ENCODE peak calls at places on chromosomes 1 and 21, in seven cellular contexts. One of them, this sample, is unnamed.

GRCh38 chr1:12052008-12052573 is 11.0 kb upstream of the TNFRSF8 start:
- DNase-seq in stimulated activated CD4-positive, alpha-beta T cell treated with anti-CD3 and anti-CD28 coated beads, Interleukin-15, amount 100 ng/mL, for 1 hour: no peak
- DNase-seq in HFF-Myc: peak; percentile 66
- DNase-seq in fibroblast of mammary gland: peak; percentile 88
- DNase-seq in activated T-helper 1 cell treated with Interleukin-2 at 50 U/mL for 16 hours: no peak
- DNase-seq in occipital lobe: peak; percentile 28
- DNase-seq in cardiac septum: peak; percentile 79
- DNase-seq in this sample: peak; percentile 21

GRCh38 chr1:155323729-155324040 is 3.0 kb downstream of the RUSC1 start:
- DNase-seq in stimulated activated CD4-positive, alpha-beta T cell treated with anti-CD3 and anti-CD28 coated beads, Interleukin-15, amount 100 ng/mL, for 1 hour: peak; percentile 69
- DNase-seq in HFF-Myc: peak; percentile 48
- DNase-seq in fibroblast of mammary gland: peak; percentile 91
- DNase-seq in activated T-helper 1 cell treated with Interleukin-2 at 50 U/mL for 16 hours: peak; percentile 70
- DNase-seq in occipital lobe: peak; percentile 77
- DNase-seq in cardiac septum: peak; percentile 95
- DNase-seq in this sample: peak; percentile 66

GRCh38 chr1:179817056-179817455 is 60.5 kb downstream of the TOR1AIP2 start:
- DNase-seq in stimulated activated CD4-positive, alpha-beta T cell treated with anti-CD3 and anti-CD28 coated beads, Interleukin-15, amount 100 ng/mL, for 1 hour: no peak
- DNase-seq in HFF-Myc: no peak
- DNase-seq in fibroblast of mammary gland: no peak
- DNase-seq in activated T-helper 1 cell treated with Interleukin-2 at 50 U/mL for 16 hours: no peak
- DNase-seq in occipital lobe: no peak
- DNase-seq in cardiac septum: no peak
- DNase-seq in this sample: no peak

GRCh38 chr1:147585640-147586383 is 44.5 kb downstream of the BCL9 start:
- DNase-seq in stimulated activated CD4-positive, alpha-beta T cell treated with anti-CD3 and anti-CD28 coated beads, Interleukin-15, amount 100 ng/mL, for 1 hour: no peak
- DNase-seq in HFF-Myc: no peak
- DNase-seq in fibroblast of mammary gland: no peak
- DNase-seq in activated T-helper 1 cell treated with Interleukin-2 at 50 U/mL for 16 hours: no peak
- DNase-seq in occipital lobe: no peak
- DNase-seq in cardiac septum: no peak
- DNase-seq in this sample: no peak

GRCh38 chr1:161390559-161390858 is 22.8 kb upstream of the CFAP126 start:
- DNase-seq in stimulated activated CD4-positive, alpha-beta T cell treated with anti-CD3 and anti-CD28 coated beads, Interleukin-15, amount 100 ng/mL, for 1 hour: no peak
- DNase-seq in HFF-Myc: no peak
- DNase-seq in fibroblast of mammary gland: no peak
- DNase-seq in activated T-helper 1 cell treated with Interleukin-2 at 50 U/mL for 16 hours: no peak
- DNase-seq in occipital lobe: no peak
- DNase-seq in cardiac septum: no peak
- DNase-seq in this sample: no peak

GRCh38 chr1:15965228-15965767 is 10.6 kb downstream of the ZBTB17 start:
- DNase-seq in stimulated activated CD4-positive, alpha-beta T cell treated with anti-CD3 and anti-CD28 coated beads, Interleukin-15, amount 100 ng/mL, for 1 hour: no peak
- DNase-seq in HFF-Myc: no peak
- DNase-seq in fibroblast of mammary gland: peak; percentile 94
- DNase-seq in activated T-helper 1 cell treated with Interleukin-2 at 50 U/mL for 16 hours: no peak
- DNase-seq in occipital lobe: peak; percentile 41
- DNase-seq in cardiac septum: no peak
- DNase-seq in this sample: no peak

GRCh38 chr1:72282271-72282656 is at the start of gene NEGR1:
- DNase-seq in stimulated activated CD4-positive, alpha-beta T cell treated with anti-CD3 and anti-CD28 coated beads, Interleukin-15, amount 100 ng/mL, for 1 hour: no peak
- DNase-seq in HFF-Myc: no peak
- DNase-seq in fibroblast of mammary gland: peak; percentile 69
- DNase-seq in activated T-helper 1 cell treated with Interleukin-2 at 50 U/mL for 16 hours: no peak
- DNase-seq in occipital lobe: peak; percentile 68
- DNase-seq in cardiac septum: no peak
- DNase-seq in this sample: peak; percentile 61

GRCh38 chr1:61093525-61094137 is 11.3 kb downstream of the NFIA start:
- DNase-seq in stimulated activated CD4-positive, alpha-beta T cell treated with anti-CD3 and anti-CD28 coated beads, Interleukin-15, amount 100 ng/mL, for 1 hour: no peak
- DNase-seq in HFF-Myc: no peak
- DNase-seq in fibroblast of mammary gland: peak; percentile 73
- DNase-seq in activated T-helper 1 cell treated with Interleukin-2 at 50 U/mL for 16 hours: no peak
- DNase-seq in occipital lobe: no peak
- DNase-seq in cardiac septum: no peak
- DNase-seq in this sample: no peak

GRCh38 chr21:39644069-39644468 is 31.3 kb downstream of the B3GALT5 start:
- DNase-seq in stimulated activated CD4-positive, alpha-beta T cell treated with anti-CD3 and anti-CD28 coated beads, Interleukin-15, amount 100 ng/mL, for 1 hour: no peak
- DNase-seq in HFF-Myc: no peak
- DNase-seq in fibroblast of mammary gland: no peak
- DNase-seq in activated T-helper 1 cell treated with Interleukin-2 at 50 U/mL for 16 hours: no peak
- DNase-seq in occipital lobe: no peak
- DNase-seq in cardiac septum: no peak
- DNase-seq in this sample: no peak

GRCh38 chr1:160247053-160247452 is 15.3 kb downstream of the DCAF8 start:
- DNase-seq in stimulated activated CD4-positive, alpha-beta T cell treated with anti-CD3 and anti-CD28 coated beads, Interleukin-15, amount 100 ng/mL, for 1 hour: no peak
- DNase-seq in HFF-Myc: no peak
- DNase-seq in fibroblast of mammary gland: no peak
- DNase-seq in activated T-helper 1 cell treated with Interleukin-2 at 50 U/mL for 16 hours: no peak
- DNase-seq in occipital lobe: no peak
- DNase-seq in cardiac septum: no peak
- DNase-seq in this sample: no peak

GRCh38 chr1:19864304-19865160 is 17.7 kb upstream of the OTUD3 start:
- DNase-seq in stimulated activated CD4-positive, alpha-beta T cell treated with anti-CD3 and anti-CD28 coated beads, Interleukin-15, amount 100 ng/mL, for 1 hour: no peak
- DNase-seq in HFF-Myc: no peak
- DNase-seq in fibroblast of mammary gland: no peak
- DNase-seq in activated T-helper 1 cell treated with Interleukin-2 at 50 U/mL for 16 hours: no peak
- DNase-seq in occipital lobe: no peak
- DNase-seq in cardiac septum: no peak
- DNase-seq in this sample: no peak

GRCh38 chr21:45747233-45747766 is 103.8 kb downstream of the PCBP3 start:
- DNase-seq in stimulated activated CD4-positive, alpha-beta T cell treated with anti-CD3 and anti-CD28 coated beads, Interleukin-15, amount 100 ng/mL, for 1 hour: no peak
- DNase-seq in HFF-Myc: no peak
- DNase-seq in fibroblast of mammary gland: no peak
- DNase-seq in activated T-helper 1 cell treated with Interleukin-2 at 50 U/mL for 16 hours: no peak
- DNase-seq in occipital lobe: no peak
- DNase-seq in cardiac septum: no peak
- DNase-seq in this sample: no peak

GRCh38 chr1:62687421-62687902 is 724 bp downstream of the DOCK7 start:
- DNase-seq in stimulated activated CD4-positive, alpha-beta T cell treated with anti-CD3 and anti-CD28 coated beads, Interleukin-15, amount 100 ng/mL, for 1 hour: peak; percentile 1
- DNase-seq in HFF-Myc: no peak
- DNase-seq in fibroblast of mammary gland: peak; percentile 39
- DNase-seq in activated T-helper 1 cell treated with Interleukin-2 at 50 U/mL for 16 hours: peak; percentile 8
- DNase-seq in occipital lobe: peak; percentile 62
- DNase-seq in cardiac septum: peak; percentile 76
- DNase-seq in this sample: peak; percentile 22